ENCODE peak calls at places on chromosome 7, in six cellular contexts. O is IMR-90, Y is mucosa of descending colon, C is suprapubic skin, S is lower leg skin, V is epithelial cell of esophagus. W is an unnamed sample.

GRCh38 chr7:7210475-7211237 is 28.3 kb downstream of the C1GALT1 start:
- DNase-seq in O (no peak), Y (no peak), C (no peak), S (no peak), V (no peak), W (no peak)

GRCh38 chr7:152336754-152337368 is 98.9 kb downstream of the KMT2C start:
- DNase-seq in O (peak), Y (peak), C (no peak), S (no peak), V (peak), W (no peak)

GRCh38 chr7:84971360-84971759 is 215.5 kb downstream of the SEMA3D start:
- DNase-seq in O (no peak), Y (no peak), C (no peak), S (no peak), V (no peak), W (no peak)

GRCh38 chr7:156895024-156895780 is 2.2 kb upstream of the LMBR1 start:
- DNase-seq in O (no peak), Y (no peak), C (no peak), S (no peak), V (no peak), W (no peak)

GRCh38 chr7:98619450-98620321 is 2.6 kb downstream of the NPTX2 start:
- DNase-seq in O (peak), Y (no peak), C (no peak), S (no peak), V (no peak), W (no peak)

GRCh38 chr7:75981450-75982305 is 12.7 kb downstream of the TMEM120A start:
- DNase-seq in O (no peak), Y (no peak), C (no peak), S (no peak), V (no peak), W (no peak)

GRCh38 chr7:112596260-112596659 is 115.5 kb downstream of the LSMEM1 start:
- DNase-seq in O (no peak), Y (no peak), C (no peak), S (no peak), V (peak), W (no peak)

GRCh38 chr7:48424731-48425130 is 253.5 kb downstream of the ABCA13 start:
- DNase-seq in O (peak), Y (peak), C (no peak), S (no peak), V (peak), W (no peak)

GRCh38 chr7:93715234-93715633 is 140.7 kb upstream of the CALCR start:
- DNase-seq in O (peak), Y (peak), C (peak), S (peak), V (peak), W (no peak)

GRCh38 chr7:34357068-34357467 is 300.9 kb upstream of the NPSR1 start:
- DNase-seq in O (no peak), Y (no peak), C (no peak), S (no peak), V (peak), W (no peak)

GRCh38 chr7:141754939-141755338 is 9.0 kb upstream of the TAS2R3 start:
- DNase-seq in O (no peak), Y (no peak), C (no peak), S (no peak), V (peak), W (no peak)

GRCh38 chr7:25846722-25847121 is 305.3 kb upstream of the NFE2L3 start:
- DNase-seq in O (peak), Y (peak), C (no peak), S (peak), V (no peak), W (peak)

GRCh38 chr7:425794-426188 is 93.9 kb downstream of the PDGFA start:
- DNase-seq in O (no peak), Y (no peak), C (no peak), S (no peak), V (no peak), W (no peak)

GRCh38 chr7:85773116-85773783 is 586.4 kb upstream of the SEMA3D start:
- DNase-seq in O (peak), Y (no peak), C (no peak), S (no peak), V (peak), W (no peak)

GRCh38 chr7:155467846-155468821 is 10.2 kb downstream of the EN2 start:
- DNase-seq in O (no peak), Y (no peak), C (no peak), S (peak), V (no peak), W (no peak)
- H3K4me3 ChIP-seq in O (no peak), Y (no peak), C (peak), S (no peak), V (no peak), W (peak)

GRCh38 chr7:101127460-101128039 is 646 bp downstream of the SERPINE1 start:
- DNase-seq in O (no peak), Y (no peak), C (no peak), S (no peak), V (no peak), W (no peak)
- H3K4me3 ChIP-seq in O (peak), Y (no peak), C (peak), S (no peak), V (peak), W (peak)

GRCh38 chr7:131057524-131058065 is 270.1 kb upstream of the MKLN1 start:
- DNase-seq in O (no peak), Y (no peak), C (no peak), S (no peak), V (no peak), W (no peak)

GRCh38 chr7:131057015-131057518 is 270.6 kb upstream of the MKLN1 start:
- DNase-seq in O (peak), Y (peak), C (no peak), S (no peak), V (peak), W (no peak)

GRCh38 chr7:131061158-131061557 is 266.5 kb upstream of the MKLN1 start:
- DNase-seq in O (no peak), Y (no peak), C (no peak), S (no peak), V (no peak), W (no peak)

GRCh38 chr7:131066635-131067034 is 261.0 kb upstream of the MKLN1 start:
- DNase-seq in O (peak), Y (no peak), C (no peak), S (no peak), V (peak), W (no peak)

DNA sequence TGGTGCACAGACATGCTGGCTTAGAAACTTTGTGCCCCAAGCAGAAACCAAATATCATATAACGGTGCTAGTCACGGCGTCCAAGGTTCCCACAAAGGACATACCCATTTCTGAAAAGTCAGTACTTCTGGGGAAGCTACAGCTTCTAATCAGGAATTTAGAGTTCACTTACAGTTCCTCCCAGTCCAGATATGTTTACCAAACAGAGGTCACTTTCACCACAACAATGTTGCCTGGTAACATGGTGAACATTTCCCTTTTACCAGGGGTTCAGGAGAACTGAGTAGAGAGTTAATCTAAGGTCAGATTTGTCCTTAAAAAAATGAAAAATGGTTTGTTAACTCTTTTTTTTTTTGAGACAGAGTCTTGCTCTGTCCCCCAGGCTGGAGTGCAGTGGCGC is 265.9 kb upstream of the MKLN1 start:
- DNase-seq in O (no peak), Y (no peak), C (no peak), S (no peak), V (no peak), W (no peak)
- H3K4me3 ChIP-seq in O (no peak), Y (no peak), C (no peak), S (no peak), V (no peak), W (no peak)

GRCh38 chr7:116214921-116215320 is 4.6 kb downstream of the TES start:
- DNase-seq in O (no peak), Y (no peak), C (no peak), S (no peak), V (no peak), W (no peak)
- H3K4me3 ChIP-seq in O (no peak), Y (no peak), C (no peak), S (no peak), V (no peak), W (no peak)

DNA sequence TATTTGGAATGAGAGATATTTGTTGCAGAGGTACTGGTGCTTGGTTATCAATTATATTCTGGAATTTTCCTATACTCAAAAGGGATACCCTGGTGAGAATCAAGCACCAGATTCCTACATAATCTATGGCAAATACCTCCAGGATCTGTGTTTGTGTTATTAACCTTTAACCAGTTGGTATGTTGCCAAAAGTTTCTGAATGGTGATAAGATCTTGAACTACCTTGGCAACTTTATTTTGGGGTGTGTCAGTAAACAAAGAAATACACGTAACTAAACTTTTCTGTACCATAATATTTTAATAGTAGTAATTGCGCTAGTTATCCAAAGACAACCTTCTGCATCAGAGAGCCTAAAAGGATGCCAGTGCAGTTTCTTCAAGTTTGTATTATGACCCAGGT is 13.4 kb downstream of the SCIN start:
- DNase-seq in O (no peak), Y (no peak), C (no peak), S (no peak), V (no peak), W (no peak)
- H3K4me3 ChIP-seq in O (no peak), Y (no peak), C (no peak), S (no peak), V (no peak), W (no peak)

GRCh38 chr7:33351709-33352108 is 222.3 kb downstream of the BBS9 start:
- DNase-seq in O (no peak), Y (no peak), C (no peak), S (no peak), V (no peak), W (no peak)
- H3K4me3 ChIP-seq in O (no peak), Y (no peak), C (no peak), S (no peak), V (no peak), W (no peak)